ENCODE peak calls at places on chromosomes 16 and 17, in six cellular contexts. R is mesenchymal stem cell, E is endothelial cell of umbilical vein, K is HepG2, W is mammary epithelial cell, X is DND-41. A is an unnamed sample.

GRCh38 chr16:87844374-87844733 is 25.0 kb downstream of the SLC7A5 start:
- DNase-seq in R (no peak), W (no peak), X (no peak), K (no peak), E (no peak), A (no peak)

GRCh38 chr16:70410736-70411135 is 28.2 kb downstream of the ST3GAL2 start:
- DNase-seq in K (no peak), E (no peak), X (no peak), R (no peak), W (no peak), A (no peak)

GRCh38 chr17:46839211-46839610 is 12.2 kb upstream of the WNT9B start:
- DNase-seq in K (no peak), E (no peak), X (no peak), R (no peak), W (no peak), A (no peak)

GRCh38 chr17:61453563-61453962 is 1.3 kb downstream of the TBX4 start:
- DNase-seq in E (peak), R (peak), W (peak), K (no peak), X (no peak), A (no peak)

GRCh38 chr16:26158142-26158759 is 466.5 kb downstream of the HS3ST4 start:
- DNase-seq in X (no peak), W (no peak), E (no peak), R (no peak), K (no peak), A (no peak)

GRCh38 chr16:68948230-68948910 is 105.0 kb downstream of the TANGO6 start:
- DNase-seq in E (no peak), X (no peak), R (no peak), W (no peak), K (no peak), A (peak)

GRCh38 chr16:30623558-30624283 is 13.5 kb upstream of the ZNF689 start:
- DNase-seq in R (no peak), W (peak), E (no peak), K (no peak), X (peak), A (no peak)

GRCh38 chr17:83199500-83200201 is 120.2 kb downstream of the METRNL start:
- DNase-seq in X (no peak), W (no peak), R (no peak), K (no peak), E (no peak), A (peak)

GRCh38 chr16:53945996-53946395 is 242.0 kb downstream of the FTO start:
- DNase-seq in E (peak), X (peak), R (peak), W (peak), K (peak), A (peak)

GRCh38 chr17:71631483-71631882 is 489.3 kb upstream of the SOX9 start:
- DNase-seq in K (no peak), E (no peak), W (peak), R (peak), X (no peak), A (peak)

GRCh38 chr16:66049865-66050264 is 316.6 kb upstream of the CDH5 start:
- DNase-seq in E (no peak), K (no peak), X (no peak), R (no peak), W (no peak), A (no peak)

GRCh38 chr16:66705790-66706505 is 9.4 kb upstream of the CMTM4 start:
- DNase-seq in K (no peak), W (no peak), X (no peak), R (peak), E (peak), A (no peak)

GRCh38 chr16:88857728-88858339 is 907 bp downstream of the TRAPPC2L start:
- DNase-seq in E (peak), K (peak), X (peak), R (peak), W (peak), A (peak)

GRCh38 chr17:33287096-33287495 is 6.0 kb downstream of the ASIC2 start:
- DNase-seq in E (no peak), W (peak), K (no peak), R (no peak), X (no peak), A (no peak)

GRCh38 chr17:77959926-77960521 is 1.5 kb downstream of the TNRC6C start:
- DNase-seq in X (peak), E (peak), K (no peak), R (peak), W (no peak), A (no peak)

GRCh38 chr17:60535382-60536279 is 9.6 kb upstream of the APPBP2 start:
- DNase-seq in K (no peak), E (no peak), W (no peak), X (no peak), R (peak), A (peak)

GRCh38 chr17:63848834-63849689 is 6.6 kb upstream of the SMARCD2 start:
- DNase-seq in E (peak), W (peak), R (peak), X (no peak), K (peak), A (peak)

GRCh38 chr17:57480438-57481196 is 224.3 kb downstream of the MSI2 start:
- DNase-seq in E (peak), K (peak), R (peak), X (no peak), W (peak), A (peak)

GRCh38 chr17:10031102-10031501 is 126.0 kb upstream of the RCVRN start:
- DNase-seq in E (no peak), K (no peak), X (no peak), W (no peak), R (no peak), A (peak)

GRCh38 chr17:78127240-78127887 is 1.2 kb downstream of the TMC6 start:
- DNase-seq in R (peak), X (peak), W (no peak), E (no peak), K (peak), A (no peak)

GRCh38 chr17:1011760-1012735 is 15.1 kb downstream of the TIMM22 start:
- DNase-seq in W (no peak), X (no peak), E (no peak), R (no peak), K (no peak), A (no peak)

GRCh38 chr17:77842906-77843249 is 115.6 kb upstream of the TNRC6C start:
- DNase-seq in R (no peak), X (no peak), E (no peak), K (no peak), W (no peak), A (no peak)

GRCh38 chr17:410674-411401 is 58.2 kb upstream of the RPH3AL start:
- DNase-seq in E (peak), R (peak), W (no peak), K (no peak), X (peak), A (peak)

GRCh38 chr16:11370084-11370931 is 25.0 kb downstream of the RMI2 start:
- DNase-seq in E (no peak), X (no peak), K (peak), R (no peak), W (no peak), A (no peak)

GRCh38 chr17:44108440-44109311 is 14.8 kb downstream of the HDAC5 start:
- DNase-seq in R (peak), X (no peak), E (no peak), W (no peak), K (peak), A (peak)

GRCh38 chr17:7885357-7886226 is 3.0 kb upstream of the CHD3 start:
- DNase-seq in K (no peak), E (peak), W (peak), R (peak), X (peak), A (peak)

GRCh38 chr17:65547253-65547670 is 14.2 kb downstream of the AXIN2 start:
- DNase-seq in R (no peak), E (no peak), X (no peak), W (no peak), K (peak), A (no peak)

GRCh38 chr17:65656390-65657250 is 95.2 kb upstream of the AXIN2 start:
- DNase-seq in R (no peak), K (peak), E (no peak), W (no peak), X (no peak), A (peak)

GRCh38 chr16:88732172-88732960 is 26.1 kb downstream of the CTU2 start:
- DNase-seq in W (no peak), R (no peak), E (no peak), X (no peak), K (no peak), A (no peak)

GRCh38 chr16:72783716-72784320 is 264.1 kb downstream of the ZFHX3 start:
- DNase-seq in W (no peak), K (peak), R (peak), X (no peak), E (no peak), A (peak)
- H3K4me2 ChIP-seq in W (no peak), K (no peak), R (no peak), X (no peak), E (no peak), A (no peak)

GRCh38 chr17:76074390-76075363 is at the start of gene GALR2:
- DNase-seq in K (no peak), W (no peak), R (no peak), E (no peak), X (no peak), A (no peak)

GRCh38 chr17:76076765-76077581 is 2.0 kb upstream of the ZACN start:
- DNase-seq in K (no peak), W (peak), E (no peak), R (no peak), X (no peak), A (peak)

GRCh38 chr17:76077582-76078110 is 1.3 kb upstream of the ZACN start:
- DNase-seq in X (no peak), E (no peak), R (no peak), W (no peak), K (no peak), A (no peak)

GRCh38 chr17:76075364-76076099 is 951 bp downstream of the GALR2 start:
- DNase-seq in K (no peak), W (peak), R (peak), X (no peak), E (no peak), A (peak)

DNA sequence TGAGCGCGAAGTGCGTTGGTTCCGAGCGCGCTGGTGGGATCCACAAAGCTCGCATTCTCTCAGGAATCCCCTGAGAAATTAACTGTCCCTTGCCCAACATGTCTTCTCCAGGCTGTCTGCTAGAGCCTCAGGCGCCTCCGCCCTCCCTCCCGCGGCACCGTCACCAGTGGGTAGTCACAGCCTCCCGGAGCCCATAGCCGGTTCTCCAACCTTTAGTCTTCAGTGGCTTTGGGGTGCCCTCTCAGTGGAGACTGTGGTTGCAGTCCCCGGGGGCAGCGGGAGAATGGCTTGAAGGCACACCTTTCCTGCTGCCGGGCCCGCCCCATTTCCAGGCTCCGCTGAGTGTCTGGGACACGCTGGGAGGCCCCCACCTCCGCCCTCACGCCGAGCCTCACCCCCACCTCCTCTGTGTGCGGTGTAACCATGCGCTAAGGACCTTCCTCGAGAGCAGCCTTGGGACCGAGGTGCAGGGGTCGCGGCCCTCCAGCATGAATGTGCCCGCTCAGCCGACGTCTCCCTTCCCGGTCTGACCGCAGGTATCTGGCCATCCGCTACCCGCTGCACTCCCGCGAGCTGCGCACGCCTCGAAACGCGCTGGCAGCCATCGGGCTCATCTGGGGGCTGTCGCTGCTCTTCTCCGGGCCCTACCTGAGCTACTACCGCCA is 1.7 kb downstream of the GALR2 start:
- DNase-seq in E (no peak), K (no peak), X (no peak), W (no peak), R (no peak), A (no peak)
- H3K4me2 ChIP-seq in E (no peak), K (peak), X (no peak), W (peak), R (no peak), A (no peak)

GRCh38 chr17:6752068-6752909 is 3.6 kb upstream of the XAF1 start:
- DNase-seq in E (peak), K (peak), X (peak), R (peak), W (peak), A (peak)
- H3K4me2 ChIP-seq in E (peak), K (peak), X (no peak), R (no peak), W (peak), A (peak)

DNA sequence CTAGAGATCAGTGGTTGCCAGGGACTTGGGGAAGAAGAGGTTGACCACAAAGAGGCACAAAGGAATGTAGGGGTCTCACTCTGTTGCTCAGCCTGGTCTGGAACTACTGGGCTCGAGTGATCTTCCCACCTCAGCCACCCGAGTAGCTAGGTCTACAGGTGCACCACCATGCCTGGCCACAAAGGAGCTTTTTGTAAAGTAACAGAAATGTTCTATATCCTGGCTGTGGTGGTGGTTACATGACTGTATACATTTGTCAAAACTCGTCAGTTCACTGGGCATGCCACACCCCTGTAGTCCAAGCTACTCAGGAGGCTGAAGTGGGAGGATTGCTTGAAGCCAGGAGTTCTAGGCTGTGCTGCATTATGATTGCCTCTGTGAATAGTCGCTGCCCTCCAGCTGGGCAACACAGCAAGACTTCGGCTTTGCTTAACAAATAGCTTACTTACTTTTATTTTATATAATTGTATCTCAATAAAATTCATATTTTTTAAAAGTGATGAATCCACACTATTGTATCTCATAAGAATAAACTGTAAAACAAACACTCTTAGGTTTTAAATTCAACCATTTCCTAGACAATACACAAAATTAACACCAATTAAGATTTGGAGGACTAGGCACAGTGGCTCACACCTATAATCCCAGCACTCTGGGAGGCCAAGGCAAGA is 5.0 kb downstream of the SKA2 start:
- DNase-seq in R (no peak), X (peak), E (no peak), W (peak), K (no peak), A (no peak)
- H3K4me2 ChIP-seq in R (no peak), X (peak), E (peak), W (peak), K (no peak), A (no peak)

DNA sequence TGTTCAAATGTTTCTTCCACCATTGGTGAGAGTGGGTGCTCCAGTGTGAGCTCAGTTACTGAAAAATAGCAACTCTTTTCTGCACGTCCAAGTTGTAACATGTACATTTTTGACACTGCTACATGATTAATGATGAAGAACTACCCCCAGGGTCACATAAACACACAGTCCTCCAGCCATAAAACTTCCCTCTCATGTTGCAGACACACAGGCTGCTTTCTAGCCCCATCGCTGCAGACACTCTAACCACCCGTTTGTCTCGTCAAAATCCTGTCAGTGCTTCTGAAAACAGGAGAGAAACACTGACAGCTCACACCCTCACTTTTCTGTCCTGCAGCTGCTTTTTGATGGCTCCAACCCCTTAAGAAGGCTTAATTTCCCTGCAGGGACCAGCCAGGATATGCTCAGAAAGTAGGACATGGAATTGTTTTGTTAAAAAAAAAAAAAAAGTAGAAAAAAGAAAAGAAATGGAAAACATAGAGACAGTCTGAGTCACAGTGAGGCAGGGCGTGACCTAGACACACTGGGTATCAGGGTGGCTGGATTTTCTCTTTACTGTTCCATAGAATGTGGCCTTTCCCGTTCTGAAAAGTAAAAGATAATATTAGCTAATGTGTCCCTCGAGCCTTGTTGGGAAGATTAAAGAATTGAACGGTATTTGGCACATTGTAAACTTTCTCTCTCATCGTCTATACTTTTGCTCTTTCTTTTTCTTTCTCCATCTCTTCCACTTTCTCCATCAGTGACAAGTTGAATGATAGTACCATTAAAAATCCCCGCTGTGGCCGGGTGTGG is 20.7 kb upstream of the CCL5 start:
- DNase-seq in E (peak), X (no peak), W (no peak), K (no peak), R (peak), A (peak)
- H3K4me2 ChIP-seq in E (no peak), X (no peak), W (no peak), K (no peak), R (peak), A (no peak)

DNA sequence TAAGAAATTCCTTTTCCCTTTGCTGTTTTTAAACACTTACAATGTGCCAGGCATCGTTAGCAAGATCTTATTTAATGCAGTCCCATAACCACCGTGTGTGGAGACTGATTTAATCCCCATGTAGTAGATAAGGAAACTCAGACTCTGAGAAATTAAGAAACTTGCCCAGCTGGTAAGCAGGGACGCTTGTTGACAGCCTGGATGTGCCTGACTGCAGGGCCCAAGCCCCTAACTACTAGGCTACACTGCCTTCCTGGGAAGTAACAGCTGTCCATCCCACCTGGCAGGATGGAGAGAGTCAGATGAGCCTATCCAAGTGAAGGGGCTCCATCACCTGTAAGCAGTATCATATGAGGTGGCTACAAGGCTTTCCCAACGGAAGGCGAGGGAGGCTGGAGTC is 23.1 kb downstream of the CDK5RAP3 start:
- DNase-seq in E (no peak), R (no peak), X (no peak), W (no peak), K (no peak), A (no peak)
- H3K4me2 ChIP-seq in E (no peak), R (no peak), X (no peak), W (no peak), K (no peak), A (no peak)